ENCODE peak calls at places on chromosomes 11 and 22, in ten cellular contexts. One of them, this sample, is unnamed.

GRCh38 chr11:79170289-79170688 is 270.5 kb downstream of the TENM4 start:
- DNase-seq in transverse colon: no peak
- DNase-seq in putamen: no peak
- DNase-seq in activated gamma-delta T cell treated with anti-CD3 and anti-CD28 coated beads, Interleukin-2, amount 50 U/mL, for 16 hours: no peak
- DNase-seq in astrocyte of the cerebellum: no peak
- DNase-seq in GM04503: no peak
- DNase-seq in brain microvascular endothelial cell: no peak
- DNase-seq in uterus: no peak
- DNase-seq in AG09309: no peak
- DNase-seq in mesothelial cell of epicardium: no peak
- DNase-seq in this sample: no peak

GRCh38 chr11:128336203-128336602 is 251.2 kb downstream of the ETS1 start:
- DNase-seq in AG09309: no peak
- DNase-seq in brain microvascular endothelial cell: peak; percentile 69
- DNase-seq in uterus: peak; percentile 30
- DNase-seq in transverse colon: peak; percentile 26
- DNase-seq in GM04503: no peak
- DNase-seq in mesothelial cell of epicardium: no peak
- DNase-seq in activated gamma-delta T cell treated with anti-CD3 and anti-CD28 coated beads, Interleukin-2, amount 50 U/mL, for 16 hours: no peak
- DNase-seq in putamen: no peak
- DNase-seq in astrocyte of the cerebellum: no peak
- DNase-seq in this sample: no peak

GRCh38 chr22:41417622-41418390 is 28.8 kb downstream of the TOB2 start:
- DNase-seq in uterus: peak; percentile 74
- DNase-seq in activated gamma-delta T cell treated with anti-CD3 and anti-CD28 coated beads, Interleukin-2, amount 50 U/mL, for 16 hours: no peak
- DNase-seq in transverse colon: peak; percentile 89
- DNase-seq in putamen: peak; percentile 98
- DNase-seq in GM04503: no peak
- DNase-seq in brain microvascular endothelial cell: no peak
- DNase-seq in mesothelial cell of epicardium: no peak
- DNase-seq in astrocyte of the cerebellum: no peak
- DNase-seq in AG09309: no peak
- DNase-seq in this sample: peak; percentile 95

GRCh38 chr22:21943571-21944448 is 8.8 kb downstream of the PPM1F start:
- DNase-seq in astrocyte of the cerebellum: no peak
- DNase-seq in putamen: no peak
- DNase-seq in GM04503: no peak
- DNase-seq in uterus: no peak
- DNase-seq in brain microvascular endothelial cell: no peak
- DNase-seq in activated gamma-delta T cell treated with anti-CD3 and anti-CD28 coated beads, Interleukin-2, amount 50 U/mL, for 16 hours: no peak
- DNase-seq in mesothelial cell of epicardium: no peak
- DNase-seq in AG09309: no peak
- DNase-seq in transverse colon: no peak
- DNase-seq in this sample: no peak

GRCh38 chr22:19827341-19828034 is 27.2 kb downstream of the GNB1L start:
- DNase-seq in AG09309: no peak
- DNase-seq in activated gamma-delta T cell treated with anti-CD3 and anti-CD28 coated beads, Interleukin-2, amount 50 U/mL, for 16 hours: no peak
- DNase-seq in putamen: no peak
- DNase-seq in uterus: no peak
- DNase-seq in transverse colon: no peak
- DNase-seq in GM04503: no peak
- DNase-seq in brain microvascular endothelial cell: no peak
- DNase-seq in astrocyte of the cerebellum: no peak
- DNase-seq in mesothelial cell of epicardium: no peak
- DNase-seq in this sample: no peak

GRCh38 chr22:37196539-37197450 is 8.7 kb upstream of the C1QTNF6 start:
- DNase-seq in brain microvascular endothelial cell: no peak
- DNase-seq in uterus: peak; percentile 94
- DNase-seq in GM04503: no peak
- DNase-seq in astrocyte of the cerebellum: peak; percentile 52
- DNase-seq in mesothelial cell of epicardium: no peak
- DNase-seq in AG09309: peak; percentile 46
- DNase-seq in transverse colon: peak; percentile 91
- DNase-seq in activated gamma-delta T cell treated with anti-CD3 and anti-CD28 coated beads, Interleukin-2, amount 50 U/mL, for 16 hours: no peak
- DNase-seq in putamen: no peak
- DNase-seq in this sample: peak; percentile 79

GRCh38 chr22:20435436-20436308 is 2.0 kb downstream of the SCARF2 start:
- DNase-seq in brain microvascular endothelial cell: no peak
- DNase-seq in transverse colon: no peak
- DNase-seq in putamen: no peak
- DNase-seq in mesothelial cell of epicardium: no peak
- DNase-seq in astrocyte of the cerebellum: no peak
- DNase-seq in AG09309: no peak
- DNase-seq in uterus: no peak
- DNase-seq in activated gamma-delta T cell treated with anti-CD3 and anti-CD28 coated beads, Interleukin-2, amount 50 U/mL, for 16 hours: no peak
- DNase-seq in GM04503: no peak
- DNase-seq in this sample: no peak

GRCh38 chr11:355581-356458 is 13.5 kb upstream of the B4GALNT4 start:
- DNase-seq in astrocyte of the cerebellum: peak; percentile 89
- DNase-seq in transverse colon: peak; percentile 95
- DNase-seq in GM04503: peak; percentile 75
- DNase-seq in putamen: peak; percentile 64
- DNase-seq in mesothelial cell of epicardium: peak; percentile 92
- DNase-seq in uterus: peak; percentile 98
- DNase-seq in brain microvascular endothelial cell: peak; percentile 79
- DNase-seq in AG09309: peak; percentile 86
- DNase-seq in activated gamma-delta T cell treated with anti-CD3 and anti-CD28 coated beads, Interleukin-2, amount 50 U/mL, for 16 hours: peak; percentile 77
- DNase-seq in this sample: peak; percentile 92

GRCh38 chr22:44184006-44184405 is 3.3 kb downstream of the PARVG start:
- DNase-seq in uterus: no peak
- DNase-seq in AG09309: no peak
- DNase-seq in mesothelial cell of epicardium: no peak
- DNase-seq in GM04503: no peak
- DNase-seq in astrocyte of the cerebellum: peak; percentile 54
- DNase-seq in putamen: no peak
- DNase-seq in transverse colon: no peak
- DNase-seq in brain microvascular endothelial cell: no peak
- DNase-seq in activated gamma-delta T cell treated with anti-CD3 and anti-CD28 coated beads, Interleukin-2, amount 50 U/mL, for 16 hours: no peak
- DNase-seq in this sample: no peak

GRCh38 chr11:75241036-75241905 is 697 bp downstream of the TPBGL start:
- DNase-seq in mesothelial cell of epicardium: peak; percentile 83
- DNase-seq in GM04503: no peak
- DNase-seq in astrocyte of the cerebellum: peak; percentile 27
- DNase-seq in brain microvascular endothelial cell: peak; percentile 74
- DNase-seq in transverse colon: peak; percentile 87
- DNase-seq in putamen: peak; percentile 76
- DNase-seq in activated gamma-delta T cell treated with anti-CD3 and anti-CD28 coated beads, Interleukin-2, amount 50 U/mL, for 16 hours: peak; percentile 76
- DNase-seq in uterus: peak; percentile 87
- DNase-seq in AG09309: peak; percentile 18
- DNase-seq in this sample: peak; percentile 76

GRCh38 chr11:74388678-74389327 is 9.4 kb downstream of the PGM2L1 start:
- DNase-seq in mesothelial cell of epicardium: no peak
- DNase-seq in transverse colon: peak; percentile 58
- DNase-seq in AG09309: peak; percentile 11
- DNase-seq in astrocyte of the cerebellum: peak; percentile 29
- DNase-seq in activated gamma-delta T cell treated with anti-CD3 and anti-CD28 coated beads, Interleukin-2, amount 50 U/mL, for 16 hours: peak; percentile 59
- DNase-seq in putamen: peak; percentile 61
- DNase-seq in uterus: peak; percentile 42
- DNase-seq in brain microvascular endothelial cell: peak; percentile 17
- DNase-seq in GM04503: no peak
- DNase-seq in this sample: no peak

GRCh38 chr11:131281316-131281715 is 89.1 kb upstream of the NTM start:
- DNase-seq in brain microvascular endothelial cell: no peak
- DNase-seq in putamen: no peak
- DNase-seq in uterus: no peak
- DNase-seq in AG09309: no peak
- DNase-seq in transverse colon: no peak
- DNase-seq in astrocyte of the cerebellum: no peak
- DNase-seq in GM04503: no peak
- DNase-seq in mesothelial cell of epicardium: no peak
- DNase-seq in activated gamma-delta T cell treated with anti-CD3 and anti-CD28 coated beads, Interleukin-2, amount 50 U/mL, for 16 hours: no peak
- DNase-seq in this sample: no peak

GRCh38 chr11:87491381-87491780 is 453.6 kb downstream of the TMEM135 start:
- DNase-seq in AG09309: no peak
- DNase-seq in transverse colon: no peak
- DNase-seq in GM04503: no peak
- DNase-seq in activated gamma-delta T cell treated with anti-CD3 and anti-CD28 coated beads, Interleukin-2, amount 50 U/mL, for 16 hours: no peak
- DNase-seq in putamen: no peak
- DNase-seq in mesothelial cell of epicardium: no peak
- DNase-seq in uterus: no peak
- DNase-seq in astrocyte of the cerebellum: no peak
- DNase-seq in brain microvascular endothelial cell: no peak
- DNase-seq in this sample: no peak

GRCh38 chr22:23158516-23159286 is 13.4 kb downstream of the RAB36 start:
- DNase-seq in AG09309: no peak
- DNase-seq in putamen: no peak
- DNase-seq in transverse colon: no peak
- DNase-seq in activated gamma-delta T cell treated with anti-CD3 and anti-CD28 coated beads, Interleukin-2, amount 50 U/mL, for 16 hours: no peak
- DNase-seq in GM04503: no peak
- DNase-seq in brain microvascular endothelial cell: no peak
- DNase-seq in mesothelial cell of epicardium: no peak
- DNase-seq in uterus: no peak
- DNase-seq in astrocyte of the cerebellum: no peak
- DNase-seq in this sample: no peak

GRCh38 chr11:65502852-65503603 is 4.2 kb downstream of the MALAT1 start:
- DNase-seq in mesothelial cell of epicardium: no peak
- DNase-seq in transverse colon: no peak
- DNase-seq in GM04503: no peak
- DNase-seq in activated gamma-delta T cell treated with anti-CD3 and anti-CD28 coated beads, Interleukin-2, amount 50 U/mL, for 16 hours: no peak
- DNase-seq in astrocyte of the cerebellum: no peak
- DNase-seq in brain microvascular endothelial cell: peak; percentile 41
- DNase-seq in AG09309: no peak
- DNase-seq in putamen: no peak
- DNase-seq in uterus: no peak
- DNase-seq in this sample: peak; percentile 42

GRCh38 chr22:50129121-50129734 is 39.4 kb downstream of the MOV10L1 start:
- DNase-seq in activated gamma-delta T cell treated with anti-CD3 and anti-CD28 coated beads, Interleukin-2, amount 50 U/mL, for 16 hours: no peak
- DNase-seq in mesothelial cell of epicardium: no peak
- DNase-seq in AG09309: no peak
- DNase-seq in uterus: no peak
- DNase-seq in GM04503: no peak
- DNase-seq in transverse colon: no peak
- DNase-seq in putamen: no peak
- DNase-seq in astrocyte of the cerebellum: peak; percentile 65
- DNase-seq in brain microvascular endothelial cell: no peak
- DNase-seq in this sample: no peak

GRCh38 chr22:33957086-33957485 is 36.8 kb upstream of the LARGE1 start:
- DNase-seq in astrocyte of the cerebellum: no peak
- DNase-seq in activated gamma-delta T cell treated with anti-CD3 and anti-CD28 coated beads, Interleukin-2, amount 50 U/mL, for 16 hours: no peak
- DNase-seq in GM04503: no peak
- DNase-seq in uterus: no peak
- DNase-seq in transverse colon: no peak
- DNase-seq in brain microvascular endothelial cell: no peak
- DNase-seq in AG09309: no peak
- DNase-seq in mesothelial cell of epicardium: no peak
- DNase-seq in putamen: no peak
- DNase-seq in this sample: no peak

GRCh38 chr22:50141891-50142363 is 28.6 kb upstream of the PANX2 start:
- DNase-seq in astrocyte of the cerebellum: no peak
- DNase-seq in brain microvascular endothelial cell: no peak
- DNase-seq in AG09309: no peak
- DNase-seq in uterus: no peak
- DNase-seq in mesothelial cell of epicardium: no peak
- DNase-seq in activated gamma-delta T cell treated with anti-CD3 and anti-CD28 coated beads, Interleukin-2, amount 50 U/mL, for 16 hours: no peak
- DNase-seq in putamen: no peak
- DNase-seq in transverse colon: no peak
- DNase-seq in GM04503: no peak
- DNase-seq in this sample: no peak

This sample was measured in breast epithelium.